ENCODE peak calls at places on chromosomes 2 and 18, in nine cellular contexts. K is activated CD8-positive, alpha-beta memory T cell treated with anti-CD3 and anti-CD28 coated beads, Interleukin-2, amount 50 U/mL, for 48 hours; Y is aorta; J is activated T-cell treated with anti-CD3 and anti-CD28 coated beads for 1 hour; W is tibial nerve; H is upper lobe of right lung; R is heart left ventricle; M is ecto neural progenitor cell; U is effector CD4-positive, alpha-beta T cell. O is an unnamed sample.

GRCh38 chr2:240925576-240926515 is 19.7 kb downstream of the CROCC2 start:
- DNase-seq in J (no peak), M (no peak), H (peak), K (peak), Y (peak), R (peak), U (peak), W (peak), O (peak)

GRCh38 chr18:79680100-79680879 is 687 bp downstream of the CTDP1 start:
- DNase-seq in J (no peak), K (peak), M (peak), R (no peak), H (no peak), W (no peak), Y (no peak), U (peak), O (no peak)

GRCh38 chr2:240556553-240557100 is 1.2 kb downstream of the ANKMY1 start:
- DNase-seq in J (peak), R (no peak), Y (peak), U (peak), H (peak), W (no peak), K (peak), M (peak), O (peak)

GRCh38 chr2:38125830-38126229 is 49.9 kb upstream of the CYP1B1 start:
- DNase-seq in M (no peak), K (no peak), H (no peak), W (no peak), U (no peak), Y (no peak), R (no peak), J (no peak), O (no peak)

GRCh38 chr2:191061381-191061982 is 47.5 kb upstream of the STAT1 start:
- DNase-seq in K (no peak), R (no peak), M (no peak), W (no peak), Y (no peak), H (no peak), U (peak), J (no peak), O (no peak)

GRCh38 chr2:1238571-1239138 is 174.6 kb upstream of the TPO start:
- DNase-seq in W (no peak), K (no peak), H (no peak), M (no peak), U (no peak), J (no peak), Y (no peak), R (no peak), O (no peak)

GRCh38 chr2:27264753-27265535 is 2.1 kb upstream of the SLC30A3 start:
- DNase-seq in R (peak), M (peak), H (peak), K (peak), Y (peak), U (peak), W (no peak), J (peak), O (peak)

GRCh38 chr2:8805278-8806045 is 32.0 kb downstream of the KIDINS220 start:
- DNase-seq in H (no peak), M (no peak), U (no peak), W (no peak), R (peak), Y (no peak), K (no peak), J (no peak), O (no peak)

GRCh38 chr2:168220971-168221819 is 26.2 kb downstream of the STK39 start:
- DNase-seq in R (no peak), U (no peak), Y (no peak), J (no peak), H (no peak), M (no peak), W (no peak), K (no peak), O (no peak)

GRCh38 chr18:33022370-33022769 is 249.5 kb upstream of the KLHL14 start:
- DNase-seq in Y (no peak), K (no peak), M (no peak), R (no peak), W (no peak), J (no peak), H (no peak), U (no peak), O (no peak)

GRCh38 chr18:13800505-13801259 is 23.3 kb upstream of the MC5R start:
- DNase-seq in M (peak), K (peak), H (peak), W (no peak), R (peak), J (peak), Y (peak), U (peak), O (peak)

GRCh38 chr2:46836295-46837111 is 79.1 kb downstream of the MCFD2 start:
- DNase-seq in W (no peak), U (no peak), M (no peak), Y (no peak), R (no peak), H (peak), J (no peak), K (no peak), O (no peak)

GRCh38 chr2:241451840-241452461 is 56.4 kb downstream of the STK25 start:
- DNase-seq in J (no peak), R (no peak), M (no peak), W (no peak), H (no peak), K (no peak), U (no peak), Y (no peak), O (no peak)

GRCh38 chr2:38560092-38560491 is 42.6 kb downstream of the HNRNPLL start:
- DNase-seq in J (no peak), Y (no peak), H (no peak), R (no peak), K (no peak), U (no peak), M (no peak), W (no peak), O (no peak)

GRCh38 chr2:101986386-101986785 is 5.4 kb upstream of the IL1R2 start:
- DNase-seq in H (no peak), K (no peak), W (no peak), Y (no peak), R (no peak), U (no peak), J (no peak), M (no peak), O (no peak)

GRCh38 chr2:85435986-85436835 is 17.7 kb downstream of the SH2D6 start:
- DNase-seq in M (no peak), K (no peak), J (no peak), U (no peak), H (no peak), Y (no peak), R (no peak), W (no peak), O (no peak)

GRCh38 chr2:173493874-173494273 is 139.2 kb downstream of the CDCA7 start:
- DNase-seq in Y (no peak), K (no peak), J (no peak), W (no peak), H (no peak), U (no peak), R (no peak), M (no peak), O (no peak)

GRCh38 chr2:7015007-7015950 is 98.1 kb downstream of the RNF144A start:
- DNase-seq in R (no peak), U (no peak), J (no peak), W (no peak), K (no peak), H (no peak), M (no peak), Y (no peak), O (no peak)

GRCh38 chr2:47569658-47570398 is 166.9 kb downstream of the MSH2 start:
- DNase-seq in R (no peak), H (no peak), U (no peak), Y (no peak), J (no peak), M (peak), W (no peak), K (peak), O (no peak)

GRCh38 chr2:159129807-159130206 is 156.7 kb downstream of the WDSUB1 start:
- DNase-seq in H (no peak), Y (no peak), J (no peak), M (no peak), W (no peak), U (no peak), R (peak), K (no peak), O (no peak)

GRCh38 chr2:129160879-129161278 is 818.6 kb upstream of the RAB6C start:
- DNase-seq in H (no peak), K (no peak), U (no peak), M (no peak), Y (no peak), W (no peak), R (no peak), J (no peak), O (no peak)

GRCh38 chr18:10482985-10483949 is 28.8 kb downstream of the APCDD1 start:
- DNase-seq in J (no peak), R (peak), Y (peak), H (no peak), U (no peak), W (peak), K (no peak), M (no peak), O (no peak)

GRCh38 chr2:159622966-159623365 is 6.6 kb upstream of the BAZ2B start:
- DNase-seq in H (no peak), K (no peak), R (no peak), W (no peak), M (no peak), Y (no peak), J (no peak), U (no peak), O (no peak)

GRCh38 chr2:72350852-72351251 is 203.2 kb upstream of the CYP26B1 start:
- DNase-seq in J (no peak), W (no peak), U (no peak), M (no peak), K (no peak), R (no peak), Y (no peak), H (no peak), O (no peak)

GRCh38 chr2:120566331-120567035 is 169.2 kb upstream of the GLI2 start:
- DNase-seq in K (no peak), Y (peak), W (peak), U (no peak), R (peak), M (no peak), H (no peak), J (no peak), O (no peak)

GRCh38 chr2:165406053-165406628 is 63.4 kb upstream of the CSRNP3 start:
- DNase-seq in Y (no peak), U (no peak), W (no peak), R (no peak), K (no peak), H (no peak), M (no peak), J (no peak), O (peak)

GRCh38 chr2:238242731-238243495 is 3.1 kb upstream of the HES6 start:
- DNase-seq in Y (no peak), J (no peak), U (no peak), M (no peak), W (no peak), R (peak), K (no peak), H (peak), O (no peak)

GRCh38 chr2:8225798-8226197 is 456.1 kb upstream of the ID2 start:
- DNase-seq in W (no peak), J (no peak), M (no peak), R (no peak), Y (no peak), H (no peak), U (no peak), K (no peak), O (no peak)

GRCh38 chr2:14614011-14614410 is 18.5 kb upstream of the LRATD1 start:
- DNase-seq in W (no peak), M (no peak), K (no peak), U (no peak), R (no peak), Y (no peak), J (no peak), H (no peak), O (no peak)

GRCh38 chr2:239049421-239050251 is 201.8 kb downstream of the TWIST2 start:
- DNase-seq in R (no peak), W (no peak), M (no peak), K (no peak), U (no peak), H (no peak), Y (no peak), J (no peak), O (no peak)

GRCh38 chr2:10787176-10787968 is 25.2 kb downstream of the PDIA6 start:
- DNase-seq in R (no peak), K (no peak), M (no peak), U (no peak), Y (no peak), H (no peak), J (no peak), W (no peak), O (peak)

GRCh38 chr2:213317929-213318328 is 33.7 kb downstream of the SPAG16 start:
- DNase-seq in Y (no peak), R (no peak), W (no peak), K (no peak), U (no peak), J (no peak), H (no peak), M (no peak), O (no peak)

GRCh38 chr18:77857926-77858325 is 608.3 kb downstream of the GALR1 start:
- DNase-seq in K (no peak), J (no peak), M (no peak), Y (no peak), W (no peak), U (no peak), H (no peak), R (no peak), O (no peak)

GRCh38 chr18:13809025-13809384 is 14.9 kb upstream of the MC5R start:
- DNase-seq in J (no peak), K (no peak), H (no peak), Y (no peak), U (no peak), R (no peak), M (no peak), W (no peak), O (no peak)

GRCh38 chr2:172395503-172395902 is 31.9 kb upstream of the ITGA6 start:
- DNase-seq in U (no peak), R (peak), K (no peak), W (no peak), M (no peak), Y (no peak), H (no peak), J (no peak), O (no peak)

GRCh38 chr2:99442837-99443236 is 47.0 kb downstream of the REV1 start:
- DNase-seq in Y (no peak), H (no peak), K (no peak), U (no peak), R (no peak), W (no peak), J (no peak), M (no peak), O (no peak)

GRCh38 chr2:216632952-216633615 is at the start of gene IGFBP2:
- DNase-seq in K (peak), J (no peak), M (peak), Y (peak), U (no peak), W (no peak), H (no peak), R (peak), O (peak)